ENCODE peak calls at places on chromosome 4, in ten cellular contexts. One of them, this sample, is unnamed.

GRCh38 chr4:77777135-77777777 is 41.9 kb downstream of the CNOT6L start:
- DNase-seq in pulmonary artery endothelial cell: no peak
- DNase-seq in activated CD8-positive, alpha-beta memory T cell treated with anti-CD3 and anti-CD28 coated beads for 48 hours: no peak
- DNase-seq in neural crest cell: no peak
- DNase-seq in kidney epithelial cell: no peak
- DNase-seq in HT1080: no peak
- DNase-seq in effector CD4-positive, alpha-beta T cell: no peak
- DNase-seq in activated effector memory CD4-positive, alpha-beta T cell treated with Interleukin-2 at 50 U/mL for 16 hours: no peak
- DNase-seq in ELR: no peak
- DNase-seq in activated naive CD8-positive, alpha-beta T cell treated with anti-CD3 and anti-CD28 coated beads, Interleukin-2, amount 50 U/mL, for 24 hours: no peak
- DNase-seq in this sample: no peak

GRCh38 chr4:48462363-48462762 is 20.8 kb upstream of the SLC10A4 start:
- DNase-seq in ELR: no peak
- DNase-seq in activated naive CD8-positive, alpha-beta T cell treated with anti-CD3 and anti-CD28 coated beads, Interleukin-2, amount 50 U/mL, for 24 hours: no peak
- DNase-seq in HT1080: no peak
- DNase-seq in effector CD4-positive, alpha-beta T cell: no peak
- DNase-seq in neural crest cell: no peak
- DNase-seq in kidney epithelial cell: no peak
- DNase-seq in activated CD8-positive, alpha-beta memory T cell treated with anti-CD3 and anti-CD28 coated beads for 48 hours: no peak
- DNase-seq in activated effector memory CD4-positive, alpha-beta T cell treated with Interleukin-2 at 50 U/mL for 16 hours: no peak
- DNase-seq in pulmonary artery endothelial cell: no peak
- DNase-seq in this sample: peak; percentile 20

GRCh38 chr4:97759785-97760184 is 383.5 kb downstream of the STPG2 start:
- DNase-seq in activated CD8-positive, alpha-beta memory T cell treated with anti-CD3 and anti-CD28 coated beads for 48 hours: no peak
- DNase-seq in neural crest cell: no peak
- DNase-seq in pulmonary artery endothelial cell: no peak
- DNase-seq in activated effector memory CD4-positive, alpha-beta T cell treated with Interleukin-2 at 50 U/mL for 16 hours: no peak
- DNase-seq in effector CD4-positive, alpha-beta T cell: no peak
- DNase-seq in HT1080: peak; percentile 41
- DNase-seq in activated naive CD8-positive, alpha-beta T cell treated with anti-CD3 and anti-CD28 coated beads, Interleukin-2, amount 50 U/mL, for 24 hours: no peak
- DNase-seq in kidney epithelial cell: no peak
- DNase-seq in ELR: no peak
- DNase-seq in this sample: no peak

GRCh38 chr4:124804584-124804983 is 92.1 kb upstream of the ANKRD50 start:
- DNase-seq in activated naive CD8-positive, alpha-beta T cell treated with anti-CD3 and anti-CD28 coated beads, Interleukin-2, amount 50 U/mL, for 24 hours: no peak
- DNase-seq in kidney epithelial cell: no peak
- DNase-seq in ELR: no peak
- DNase-seq in effector CD4-positive, alpha-beta T cell: no peak
- DNase-seq in activated CD8-positive, alpha-beta memory T cell treated with anti-CD3 and anti-CD28 coated beads for 48 hours: no peak
- DNase-seq in HT1080: no peak
- DNase-seq in pulmonary artery endothelial cell: no peak
- DNase-seq in activated effector memory CD4-positive, alpha-beta T cell treated with Interleukin-2 at 50 U/mL for 16 hours: no peak
- DNase-seq in neural crest cell: no peak
- DNase-seq in this sample: no peak

GRCh38 chr4:172868271-172868670 is 300.3 kb upstream of the GALNT7 start:
- DNase-seq in pulmonary artery endothelial cell: no peak
- DNase-seq in kidney epithelial cell: no peak
- DNase-seq in activated naive CD8-positive, alpha-beta T cell treated with anti-CD3 and anti-CD28 coated beads, Interleukin-2, amount 50 U/mL, for 24 hours: no peak
- DNase-seq in HT1080: no peak
- DNase-seq in activated CD8-positive, alpha-beta memory T cell treated with anti-CD3 and anti-CD28 coated beads for 48 hours: no peak
- DNase-seq in neural crest cell: no peak
- DNase-seq in effector CD4-positive, alpha-beta T cell: no peak
- DNase-seq in ELR: no peak
- DNase-seq in activated effector memory CD4-positive, alpha-beta T cell treated with Interleukin-2 at 50 U/mL for 16 hours: no peak
- DNase-seq in this sample: no peak

GRCh38 chr4:68249434-68249833 is 3.9 kb upstream of the TMPRSS11B start:
- DNase-seq in activated effector memory CD4-positive, alpha-beta T cell treated with Interleukin-2 at 50 U/mL for 16 hours: no peak
- DNase-seq in activated naive CD8-positive, alpha-beta T cell treated with anti-CD3 and anti-CD28 coated beads, Interleukin-2, amount 50 U/mL, for 24 hours: no peak
- DNase-seq in ELR: no peak
- DNase-seq in pulmonary artery endothelial cell: no peak
- DNase-seq in kidney epithelial cell: no peak
- DNase-seq in activated CD8-positive, alpha-beta memory T cell treated with anti-CD3 and anti-CD28 coated beads for 48 hours: no peak
- DNase-seq in effector CD4-positive, alpha-beta T cell: no peak
- DNase-seq in HT1080: no peak
- DNase-seq in neural crest cell: no peak
- DNase-seq in this sample: no peak

GRCh38 chr4:125316781-125317525 is 2.2 kb downstream of the FAT4 start:
- DNase-seq in activated CD8-positive, alpha-beta memory T cell treated with anti-CD3 and anti-CD28 coated beads for 48 hours: no peak
- DNase-seq in HT1080: no peak
- DNase-seq in effector CD4-positive, alpha-beta T cell: no peak
- DNase-seq in pulmonary artery endothelial cell: no peak
- DNase-seq in activated naive CD8-positive, alpha-beta T cell treated with anti-CD3 and anti-CD28 coated beads, Interleukin-2, amount 50 U/mL, for 24 hours: peak; percentile 2
- DNase-seq in activated effector memory CD4-positive, alpha-beta T cell treated with Interleukin-2 at 50 U/mL for 16 hours: no peak
- DNase-seq in kidney epithelial cell: no peak
- DNase-seq in neural crest cell: peak; percentile 31
- DNase-seq in ELR: peak; percentile 62
- DNase-seq in this sample: peak; percentile 47

GRCh38 chr4:38150766-38151165 is 190.6 kb downstream of the PTTG2 start:
- DNase-seq in effector CD4-positive, alpha-beta T cell: no peak
- DNase-seq in activated effector memory CD4-positive, alpha-beta T cell treated with Interleukin-2 at 50 U/mL for 16 hours: no peak
- DNase-seq in HT1080: no peak
- DNase-seq in ELR: peak; percentile 55
- DNase-seq in activated CD8-positive, alpha-beta memory T cell treated with anti-CD3 and anti-CD28 coated beads for 48 hours: no peak
- DNase-seq in kidney epithelial cell: no peak
- DNase-seq in pulmonary artery endothelial cell: no peak
- DNase-seq in neural crest cell: no peak
- DNase-seq in activated naive CD8-positive, alpha-beta T cell treated with anti-CD3 and anti-CD28 coated beads, Interleukin-2, amount 50 U/mL, for 24 hours: no peak
- DNase-seq in this sample: no peak

GRCh38 chr4:75678473-75678872 is 5.3 kb upstream of the G3BP2 start:
- DNase-seq in kidney epithelial cell: no peak
- DNase-seq in effector CD4-positive, alpha-beta T cell: no peak
- DNase-seq in HT1080: no peak
- DNase-seq in pulmonary artery endothelial cell: no peak
- DNase-seq in activated naive CD8-positive, alpha-beta T cell treated with anti-CD3 and anti-CD28 coated beads, Interleukin-2, amount 50 U/mL, for 24 hours: no peak
- DNase-seq in activated effector memory CD4-positive, alpha-beta T cell treated with Interleukin-2 at 50 U/mL for 16 hours: no peak
- DNase-seq in ELR: no peak
- DNase-seq in neural crest cell: no peak
- DNase-seq in activated CD8-positive, alpha-beta memory T cell treated with anti-CD3 and anti-CD28 coated beads for 48 hours: no peak
- DNase-seq in this sample: no peak

GRCh38 chr4:98341309-98341708 is 80.1 kb downstream of the RAP1GDS1 start:
- DNase-seq in HT1080: no peak
- DNase-seq in activated effector memory CD4-positive, alpha-beta T cell treated with Interleukin-2 at 50 U/mL for 16 hours: no peak
- DNase-seq in activated CD8-positive, alpha-beta memory T cell treated with anti-CD3 and anti-CD28 coated beads for 48 hours: no peak
- DNase-seq in effector CD4-positive, alpha-beta T cell: no peak
- DNase-seq in neural crest cell: no peak
- DNase-seq in pulmonary artery endothelial cell: no peak
- DNase-seq in kidney epithelial cell: peak; percentile 47
- DNase-seq in activated naive CD8-positive, alpha-beta T cell treated with anti-CD3 and anti-CD28 coated beads, Interleukin-2, amount 50 U/mL, for 24 hours: no peak
- DNase-seq in ELR: peak; percentile 72
- DNase-seq in this sample: no peak

GRCh38 chr4:108247511-108248088 is 78.9 kb upstream of the LEF1 start:
- DNase-seq in activated naive CD8-positive, alpha-beta T cell treated with anti-CD3 and anti-CD28 coated beads, Interleukin-2, amount 50 U/mL, for 24 hours: no peak
- DNase-seq in neural crest cell: no peak
- DNase-seq in effector CD4-positive, alpha-beta T cell: no peak
- DNase-seq in HT1080: peak; percentile 35
- DNase-seq in pulmonary artery endothelial cell: no peak
- DNase-seq in activated effector memory CD4-positive, alpha-beta T cell treated with Interleukin-2 at 50 U/mL for 16 hours: no peak
- DNase-seq in activated CD8-positive, alpha-beta memory T cell treated with anti-CD3 and anti-CD28 coated beads for 48 hours: no peak
- DNase-seq in kidney epithelial cell: no peak
- DNase-seq in ELR: no peak
- DNase-seq in this sample: no peak

GRCh38 chr4:150668824-150669223 is 86.9 kb downstream of the MAB21L2 start:
- DNase-seq in activated naive CD8-positive, alpha-beta T cell treated with anti-CD3 and anti-CD28 coated beads, Interleukin-2, amount 50 U/mL, for 24 hours: no peak
- DNase-seq in activated effector memory CD4-positive, alpha-beta T cell treated with Interleukin-2 at 50 U/mL for 16 hours: no peak
- DNase-seq in ELR: no peak
- DNase-seq in neural crest cell: no peak
- DNase-seq in HT1080: no peak
- DNase-seq in pulmonary artery endothelial cell: no peak
- DNase-seq in kidney epithelial cell: no peak
- DNase-seq in effector CD4-positive, alpha-beta T cell: no peak
- DNase-seq in activated CD8-positive, alpha-beta memory T cell treated with anti-CD3 and anti-CD28 coated beads for 48 hours: no peak
- DNase-seq in this sample: no peak

GRCh38 chr4:153403761-153404160 is 59.3 kb downstream of the MND1 start:
- DNase-seq in kidney epithelial cell: no peak
- DNase-seq in effector CD4-positive, alpha-beta T cell: no peak
- DNase-seq in activated naive CD8-positive, alpha-beta T cell treated with anti-CD3 and anti-CD28 coated beads, Interleukin-2, amount 50 U/mL, for 24 hours: no peak
- DNase-seq in neural crest cell: no peak
- DNase-seq in ELR: no peak
- DNase-seq in activated effector memory CD4-positive, alpha-beta T cell treated with Interleukin-2 at 50 U/mL for 16 hours: no peak
- DNase-seq in activated CD8-positive, alpha-beta memory T cell treated with anti-CD3 and anti-CD28 coated beads for 48 hours: no peak
- DNase-seq in HT1080: no peak
- DNase-seq in pulmonary artery endothelial cell: no peak
- DNase-seq in this sample: no peak

This sample was measured in NCI-H2227 treated with DMSO at 0.1 percent for 48 hours.